ENCODE peak calls at places on chromosomes 11 and 22, in four cellular contexts. Z is right cardiac atrium, B is GM12878, D is GM23338. M is an unnamed sample.
A peak's percentile ranks its signal among the peaks of the same experiment; 100 is the strongest.

GRCh38 chr22:22927196-22927887 is 39.7 kb downstream of the IGLL5 start:
- ATAC-seq in Z (no peak), B (no peak), D (no peak), M (no peak)

GRCh38 chr11:66317322-66317765 is 500 bp upstream of the CD248 start:
- ATAC-seq in Z (peak; percentile 12), B (peak; percentile 33), D (no peak), M (no peak)

GRCh38 chr11:131703311-131703710 is 332.9 kb downstream of the NTM start:
- ATAC-seq in Z (no peak), B (no peak), D (no peak), M (no peak)

GRCh38 chr22:20111045-20111688 is 4.7 kb upstream of the RANBP1 start:
- ATAC-seq in Z (no peak), B (peak; percentile 57), D (peak; percentile 51), M (peak; percentile 84)

GRCh38 chr11:35144103-35144741 is 5.3 kb downstream of the CD44 start:
- ATAC-seq in Z (no peak), B (peak; percentile 67), D (no peak), M (peak; percentile 82)

GRCh38 chr11:76526878-76527277 is 82.1 kb downstream of the EMSY start:
- ATAC-seq in Z (no peak), B (no peak), D (no peak), M (no peak)

GRCh38 chr11:84056696-84057095 is 770.5 kb upstream of the CCDC90B start:
- ATAC-seq in Z (no peak), B (no peak), D (no peak), M (no peak)

GRCh38 chr11:1938343-1939005 is 8.7 kb upstream of the MRPL23 start:
- ATAC-seq in Z (no peak), B (no peak), D (no peak), M (no peak)

GRCh38 chr11:116798368-116798767 is 6.7 kb upstream of the APOA5 start:
- ATAC-seq in Z (no peak), B (no peak), D (no peak), M (no peak)

GRCh38 chr11:1776331-1776851 is 12.7 kb upstream of the CTSD start:
- ATAC-seq in Z (no peak), B (no peak), D (no peak), M (no peak)

GRCh38 chr11:69311767-69312385 is 17.9 kb downstream of the MYEOV start:
- ATAC-seq in Z (no peak), B (peak; percentile 35), D (no peak), M (no peak)